ENCODE peak calls at places on chromosomes 13 and 19, in five cellular contexts. J, T, C, N and V are unnamed samples.

GRCh38 chr19:1901940-1902404 is 3.2 kb upstream of the ADAT3 start:
- DNase-seq in J (no peak), T (no peak), C (no peak), N (peak), V (peak)

GRCh38 chr19:848457-848921 is 3.6 kb upstream of the ELANE start:
- DNase-seq in J (no peak), T (no peak), C (no peak), N (peak), V (no peak)

GRCh38 chr13:49681837-49682236 is 9.4 kb downstream of the EBPL start:
- DNase-seq in J (no peak), T (no peak), C (no peak), N (no peak), V (no peak)

GRCh38 chr19:575527-576506 is 3.4 kb downstream of the BSG start:
- DNase-seq in J (no peak), T (no peak), C (no peak), N (peak), V (peak)

GRCh38 chr13:72258340-72258981 is 391.5 kb upstream of the DACH1 start:
- DNase-seq in J (no peak), T (no peak), C (no peak), N (no peak), V (no peak)

GRCh38 chr13:40586886-40587285 is 79.6 kb downstream of the FOXO1 start:
- DNase-seq in J (no peak), T (no peak), C (no peak), N (no peak), V (no peak)

GRCh38 chr13:51303882-51304281 is 35.6 kb upstream of the SERPINE3 start:
- DNase-seq in J (no peak), T (no peak), C (no peak), N (no peak), V (no peak)

GRCh38 chr19:2259331-2259730 is 3.1 kb upstream of the JSRP1 start:
- DNase-seq in J (no peak), T (no peak), C (no peak), N (no peak), V (no peak)

GRCh38 chr13:92547256-92547655 is 679.4 kb upstream of the GPC6 start:
- DNase-seq in J (no peak), T (no peak), C (no peak), N (no peak), V (no peak)

GRCh38 chr13:95896302-95896701 is 156.9 kb downstream of the UGGT2 start:
- DNase-seq in J (no peak), T (no peak), C (no peak), N (no peak), V (no peak)

GRCh38 chr13:113975416-113975815 is 1.5 kb upstream of the C13orf46 start:
- DNase-seq in J (no peak), T (no peak), C (no peak), N (peak), V (no peak)

GRCh38 chr13:77265336-77265735 is 61.6 kb downstream of the MYCBP2 start:
- DNase-seq in J (no peak), T (no peak), C (no peak), N (no peak), V (no peak)

GRCh38 chr13:40341501-40341900 is 324.9 kb downstream of the FOXO1 start:
- DNase-seq in J (no peak), T (no peak), C (no peak), N (no peak), V (no peak)

GRCh38 chr13:73370066-73370465 is 311.3 kb downstream of the KLF5 start:
- DNase-seq in J (no peak), T (no peak), C (no peak), N (no peak), V (no peak)

GRCh38 chr13:77459616-77460015 is 75.9 kb upstream of the SCEL start:
- DNase-seq in J (no peak), T (no peak), C (no peak), N (no peak), V (no peak)

GRCh38 chr13:77014906-77015685 is 11.9 kb downstream of the FBXL3 start:
- DNase-seq in J (no peak), T (no peak), C (no peak), N (no peak), V (no peak)